ENCODE peak calls at places on chromosomes 2 and 18, in six cellular contexts. Q, D, L, W, C and K are unnamed samples.
A peak's percentile ranks its signal among the peaks of the same experiment; 100 is the strongest.

GRCh38 chr2:71454221-71455010 is 1.1 kb downstream of the DYSF start:
- DNase-seq in L (no peak), Q (no peak), W (no peak), C (no peak), D (no peak), K (no peak)

GRCh38 chr2:158688722-158689121 is 106.4 kb upstream of the DAPL1 start:
- DNase-seq in D (no peak), Q (peak; percentile 25), L (peak; percentile 47), C (no peak), W (no peak), K (no peak)

GRCh38 chr2:157312866-157313486 is 12.6 kb downstream of the ERMN start:
- DNase-seq in D (no peak), W (no peak), C (no peak), L (peak; percentile 34), Q (no peak), K (no peak)

GRCh38 chr2:62304429-62305417 is 108.8 kb downstream of the B3GNT2 start:
- DNase-seq in Q (peak; percentile 96), L (peak; percentile 73), D (peak; percentile 50), C (no peak), W (peak; percentile 68), K (peak; percentile 51)

GRCh38 chr2:49961346-49961745 is 807.0 kb upstream of the FSHR start:
- DNase-seq in C (no peak), D (no peak), W (no peak), Q (no peak), L (no peak), K (no peak)

GRCh38 chr2:193518061-193518817 is 1323.5 kb upstream of the TMEFF2 start:
- DNase-seq in L (peak; percentile 27), C (peak; percentile 13), W (no peak), Q (peak; percentile 93), D (no peak), K (no peak)

GRCh38 chr2:8566788-8567468 is 114.9 kb upstream of the ID2 start:
- DNase-seq in W (no peak), C (no peak), L (no peak), Q (no peak), D (no peak), K (no peak)

GRCh38 chr2:85709385-85709784 is 15.2 kb downstream of the GNLY start:
- DNase-seq in D (no peak), Q (no peak), L (no peak), C (no peak), W (no peak), K (no peak)

GRCh38 chr2:164953279-164953678 is 2.0 kb downstream of the SLC38A11 start:
- DNase-seq in Q (no peak), D (no peak), L (no peak), C (no peak), W (no peak), K (no peak)

GRCh38 chr18:49565656-49566055 is 3.8 kb downstream of the LIPG start:
- DNase-seq in W (no peak), D (no peak), C (no peak), L (peak; percentile 16), Q (peak; percentile 69), K (peak; percentile 39)

GRCh38 chr2:136005462-136006205 is 20.2 kb upstream of the DARS1 start:
- DNase-seq in C (no peak), L (peak; percentile 14), D (no peak), W (no peak), Q (peak; percentile 45), K (no peak)

GRCh38 chr2:175627405-175627804 is 374.7 kb downstream of the LNPK start:
- DNase-seq in C (peak; percentile 41), D (peak; percentile 40), W (no peak), Q (no peak), L (no peak), K (no peak)

GRCh38 chr18:70430501-70431173 is 141.8 kb downstream of the SOCS6 start:
- DNase-seq in Q (no peak), D (no peak), C (no peak), L (no peak), W (no peak), K (no peak)

GRCh38 chr2:199303814-199304213 is 153.9 kb downstream of the SATB2 start:
- DNase-seq in Q (peak; percentile 100), W (no peak), D (peak; percentile 95), C (peak; percentile 97), L (peak; percentile 94), K (no peak)

GRCh38 chr18:1965016-1965415 is 606.3 kb downstream of the METTL4 start:
- DNase-seq in W (no peak), L (no peak), Q (no peak), C (no peak), D (no peak), K (no peak)

GRCh38 chr2:35503311-35503710 is 852.3 kb upstream of the CRIM1 start:
- DNase-seq in W (no peak), C (no peak), L (no peak), Q (no peak), D (no peak), K (no peak)

GRCh38 chr2:105103481-105103880 is 65.6 kb downstream of the MRPS9 start:
- DNase-seq in C (no peak), Q (peak; percentile 12), L (no peak), W (no peak), D (no peak), K (no peak)

GRCh38 chr18:26575865-26576217 is 27.5 kb upstream of the KCTD1 start:
- DNase-seq in Q (no peak), W (no peak), D (no peak), C (no peak), L (no peak), K (no peak)

GRCh38 chr2:121900391-121900790 is 144.9 kb downstream of the TSN start:
- DNase-seq in L (no peak), C (no peak), D (no peak), W (no peak), Q (no peak), K (no peak)

GRCh38 chr18:80246656-80247402 is 485 bp downstream of the PARD6G start:
- DNase-seq in Q (peak; percentile 26), C (no peak), L (no peak), W (peak; percentile 46), D (no peak), K (no peak)

GRCh38 chr2:71940695-71941094 is 207.0 kb downstream of the CYP26B1 start:
- DNase-seq in D (no peak), C (no peak), Q (no peak), W (no peak), L (no peak), K (no peak)

GRCh38 chr2:122150546-122150945 is 395.1 kb downstream of the TSN start:
- DNase-seq in L (no peak), D (no peak), Q (no peak), W (no peak), C (no peak), K (no peak)

GRCh38 chr2:106686814-106687213 is 199.2 kb downstream of the ST6GAL2 start:
- DNase-seq in W (no peak), D (no peak), C (no peak), Q (no peak), L (no peak), K (no peak)

GRCh38 chr2:233242231-233242917 is 9.1 kb upstream of the ATG16L1 start:
- DNase-seq in D (no peak), L (peak; percentile 18), W (no peak), Q (peak; percentile 19), C (no peak), K (no peak)

GRCh38 chr18:48902856-48903601 is 47.7 kb downstream of the SMAD7 start:
- DNase-seq in W (no peak), L (peak; percentile 34), Q (peak; percentile 86), D (no peak), C (no peak), K (no peak)

GRCh38 chr2:78979380-78980238 is 45.9 kb upstream of the REG3G start:
- DNase-seq in C (no peak), W (peak; percentile 84), L (no peak), D (no peak), Q (no peak), K (no peak)

GRCh38 chr2:221529177-221529942 is 42.7 kb downstream of the EPHA4 start:
- DNase-seq in D (no peak), W (no peak), C (no peak), L (no peak), Q (no peak), K (no peak)

GRCh38 chr2:36356199-36356989 is 816 bp downstream of the CRIM1 start:
- DNase-seq in W (peak; percentile 68), C (no peak), D (no peak), L (peak; percentile 34), Q (peak; percentile 49), K (no peak)

GRCh38 chr2:239268082-239268481 is 132.7 kb downstream of the HDAC4 start:
- DNase-seq in W (no peak), L (no peak), Q (no peak), D (no peak), C (no peak), K (peak; percentile 75)

GRCh38 chr2:66418381-66418780 is 16.5 kb upstream of the MEIS1 start:
- DNase-seq in L (no peak), Q (no peak), C (no peak), D (no peak), W (no peak), K (no peak)

GRCh38 chr2:218332920-218333645 is 23.6 kb upstream of the CATIP start:
- DNase-seq in D (no peak), C (no peak), L (no peak), W (no peak), Q (no peak), K (no peak)

GRCh38 chr2:158486150-158486969 is 29.6 kb downstream of the PKP4 start:
- DNase-seq in L (peak; percentile 5), D (no peak), Q (no peak), W (no peak), C (no peak), K (no peak)

GRCh38 chr2:113863166-113863565 is 26.7 kb upstream of the ACTR3 start:
- DNase-seq in W (no peak), L (no peak), Q (no peak), C (no peak), D (no peak), K (no peak)

GRCh38 chr2:26572589-26572988 is 68.6 kb downstream of the CIB4 start:
- DNase-seq in L (no peak), D (no peak), Q (no peak), C (no peak), W (no peak), K (no peak)

GRCh38 chr2:214410128-214410775 is 602 bp upstream of the VWC2L start:
- DNase-seq in Q (no peak), W (no peak), L (no peak), D (no peak), C (no peak), K (no peak)

GRCh38 chr2:42794271-42795046 is 2.1 kb upstream of the HAAO start:
- DNase-seq in D (no peak), Q (no peak), C (no peak), L (no peak), W (peak; percentile 64), K (no peak)
- TF ChIP-seq CTCF in D (peak; percentile 51), Q (peak; percentile 60), C (peak; percentile 60), L (no peak), W (peak; percentile 47), K (no peak)

GRCh38 chr2:216109962-216110614 is 940 bp downstream of the XRCC5 start:
- DNase-seq in Q (peak; percentile 54), C (no peak), L (peak; percentile 75), W (peak; percentile 56), D (no peak), K (no peak)
- H3K4me3 ChIP-seq in Q (peak overlapping the region; percentile 86), C (peak overlapping the region; percentile 92), L (peak overlapping the region; percentile 71), W (peak overlapping the region; percentile 80), D (peak overlapping the region; percentile 94), K (peak overlapping the region; percentile 96)

GRCh38 chr2:28958689-28959088 is 22.4 kb upstream of the TOGARAM2 start:
- DNase-seq in L (peak; percentile 74), W (peak; percentile 85), Q (peak; percentile 69), C (peak; percentile 20), D (peak; percentile 37), K (peak; percentile 40)
- TF ChIP-seq CTCF in L (peak; percentile 79), W (peak; percentile 73), Q (peak; percentile 50), C (peak; percentile 57), D (peak; percentile 37), K (peak; percentile 54)

GRCh38 chr2:70133127-70133452 is 45.8 kb downstream of the PCBP1 start:
- DNase-seq in W (no peak), C (no peak), L (no peak), D (no peak), Q (no peak), K (no peak)
- H3K4me3 ChIP-seq in W (no peak overlapping the region), C (no peak overlapping the region), L (no peak overlapping the region), D (peak overlapping the region; percentile 43), Q (peak overlapping the region; percentile 5), K (peak overlapping the region; percentile 31)